ENCODE peak calls at places on chromosome 5, in four cellular contexts. One of them, this sample, is unnamed.
A peak's percentile ranks its signal among the peaks of the same experiment; 100 is the strongest.

GRCh38 chr5:20166496-20166895 is 178.5 kb upstream of the CDH18 start:
- DNase-seq in T-cell: no peak
- DNase-seq in stomach: no peak
- DNase-seq in fibroblast of pulmonary artery: no peak
- DNase-seq in this sample: no peak

GRCh38 chr5:59745422-59745863 is 148.1 kb downstream of the PDE4D start:
- DNase-seq in stomach: peak; percentile 43
- DNase-seq in T-cell: no peak
- DNase-seq in fibroblast of pulmonary artery: peak; percentile 100
- DNase-seq in this sample: no peak

GRCh38 chr5:136191304-136192014 is 1.5 kb downstream of the SMIM32 start:
- DNase-seq in fibroblast of pulmonary artery: peak; percentile 41
- DNase-seq in T-cell: no peak
- DNase-seq in stomach: no peak
- DNase-seq in this sample: no peak

GRCh38 chr5:35788724-35789123 is 68.0 kb upstream of the IL7R start:
- DNase-seq in stomach: no peak
- DNase-seq in T-cell: no peak
- DNase-seq in fibroblast of pulmonary artery: no peak
- DNase-seq in this sample: no peak

GRCh38 chr5:172868924-172869565 is 35.0 kb downstream of the ERGIC1 start:
- DNase-seq in T-cell: no peak
- DNase-seq in fibroblast of pulmonary artery: peak; percentile 94
- DNase-seq in stomach: peak; percentile 72
- DNase-seq in this sample: no peak

GRCh38 chr5:76608833-76609232 is 14.4 kb downstream of the F2RL2 start:
- DNase-seq in T-cell: no peak
- DNase-seq in fibroblast of pulmonary artery: peak; percentile 79
- DNase-seq in stomach: no peak
- DNase-seq in this sample: no peak

GRCh38 chr5:102483736-102484135 is 15.1 kb downstream of the SLCO6A1 start:
- DNase-seq in fibroblast of pulmonary artery: no peak
- DNase-seq in stomach: no peak
- DNase-seq in T-cell: no peak
- DNase-seq in this sample: no peak

GRCh38 chr5:111227805-111228204 is 3.6 kb downstream of the CAMK4 start:
- DNase-seq in T-cell: no peak
- DNase-seq in stomach: no peak
- DNase-seq in fibroblast of pulmonary artery: peak; percentile 78
- DNase-seq in this sample: peak; percentile 48

GRCh38 chr5:114408847-114409246 is 47.0 kb downstream of the KCNN2 start:
- DNase-seq in fibroblast of pulmonary artery: no peak
- DNase-seq in T-cell: no peak
- DNase-seq in stomach: no peak
- DNase-seq in this sample: no peak

GRCh38 chr5:75656311-75657003 is 45.2 kb downstream of the ANKDD1B start:
- DNase-seq in stomach: no peak
- DNase-seq in fibroblast of pulmonary artery: peak; percentile 38
- DNase-seq in T-cell: no peak
- DNase-seq in this sample: no peak

GRCh38 chr5:68436686-68437520 is 221.3 kb downstream of the PIK3R1 start:
- DNase-seq in fibroblast of pulmonary artery: no peak
- DNase-seq in T-cell: no peak
- DNase-seq in stomach: no peak
- DNase-seq in this sample: no peak

GRCh38 chr5:473344-474192 is 30.6 kb downstream of the EXOC3 start:
- DNase-seq in T-cell: no peak
- DNase-seq in fibroblast of pulmonary artery: peak; percentile 39
- DNase-seq in stomach: peak; percentile 37
- DNase-seq in this sample: no peak

GRCh38 chr5:39433838-39434237 is 9.1 kb upstream of the DAB2 start:
- DNase-seq in stomach: no peak
- DNase-seq in fibroblast of pulmonary artery: no peak
- DNase-seq in T-cell: no peak
- DNase-seq in this sample: no peak

GRCh38 chr5:151022511-151023018 is 2.2 kb downstream of the GPX3 start:
- DNase-seq in stomach: no peak
- DNase-seq in fibroblast of pulmonary artery: peak; percentile 63
- DNase-seq in T-cell: no peak
- DNase-seq in this sample: no peak

GRCh38 chr5:76765249-76765648 is 49.3 kb downstream of the F2R start:
- DNase-seq in T-cell: no peak
- DNase-seq in stomach: no peak
- DNase-seq in fibroblast of pulmonary artery: peak; percentile 34
- DNase-seq in this sample: no peak

GRCh38 chr5:24141046-24141445 is 503.7 kb downstream of the CDH10 start:
- DNase-seq in fibroblast of pulmonary artery: peak; percentile 1
- DNase-seq in stomach: no peak
- DNase-seq in T-cell: no peak
- DNase-seq in this sample: no peak

GRCh38 chr5:110339399-110339798 is 387.1 kb downstream of the TMEM232 start:
- DNase-seq in stomach: no peak
- DNase-seq in T-cell: no peak
- DNase-seq in fibroblast of pulmonary artery: no peak
- DNase-seq in this sample: no peak

GRCh38 chr5:103402861-103403260 is 144.3 kb downstream of the MACIR start:
- DNase-seq in stomach: no peak
- DNase-seq in fibroblast of pulmonary artery: no peak
- DNase-seq in T-cell: no peak
- DNase-seq in this sample: no peak

GRCh38 chr5:56534102-56534501 is 281.2 kb upstream of the MAP3K1 start:
- DNase-seq in fibroblast of pulmonary artery: no peak
- DNase-seq in stomach: peak; percentile 51
- DNase-seq in T-cell: no peak
- DNase-seq in this sample: no peak

GRCh38 chr5:7869474-7870136 is 657 bp downstream of the MTRR start:
- DNase-seq in stomach: peak; percentile 36
- DNase-seq in fibroblast of pulmonary artery: peak; percentile 3
- DNase-seq in T-cell: no peak
- DNase-seq in this sample: peak; percentile 18

GRCh38 chr5:158951951-158952545 is 147.7 kb downstream of the EBF1 start:
- DNase-seq in stomach: no peak
- DNase-seq in T-cell: no peak
- DNase-seq in fibroblast of pulmonary artery: no peak
- DNase-seq in this sample: no peak

GRCh38 chr5:33785571-33785970 is 106.2 kb downstream of the ADAMTS12 start:
- DNase-seq in T-cell: no peak
- DNase-seq in stomach: no peak
- DNase-seq in fibroblast of pulmonary artery: no peak
- DNase-seq in this sample: no peak

GRCh38 chr5:138647261-138647788 is 72.1 kb upstream of the HSPA9 start:
- DNase-seq in T-cell: no peak
- DNase-seq in fibroblast of pulmonary artery: peak; percentile 26
- DNase-seq in stomach: no peak
- DNase-seq in this sample: no peak